ENCODE peak calls at places on chromosomes 11 and 22, in five cellular contexts. C is neuronal stem cell, W is foreskin fibroblast, E is GM23338, M is left lobe of liver. H is an unnamed sample.

GRCh38 chr11:67158241-67158640 is 39.2 kb downstream of the KDM2A start:
- DNase-seq in C (no peak), W (peak), M (no peak), E (no peak), H (no peak)

GRCh38 chr22:37230673-37231405 is 13.2 kb downstream of the RAC2 start:
- DNase-seq in E (no peak), W (peak), C (no peak), M (no peak), H (no peak)

GRCh38 chr11:119085523-119085878 is 820 bp downstream of the HMBS start:
- DNase-seq in C (no peak), M (no peak), W (peak), E (no peak), H (peak)

GRCh38 chr11:71247551-71248250 is 4.7 kb downstream of the SHANK2 start:
- DNase-seq in W (peak), M (peak), E (peak), C (no peak), H (peak)

GRCh38 chr11:27211370-27212127 is 151.5 kb downstream of the CCDC34 start:
- DNase-seq in C (no peak), M (no peak), W (no peak), E (peak), H (no peak)

GRCh38 chr11:33375236-33375635 is 118.1 kb downstream of the HIPK3 start:
- DNase-seq in W (no peak), M (no peak), E (peak), C (no peak), H (no peak)

GRCh38 chr22:48423481-48423901 is 1404.2 kb downstream of the BRD1 start:
- DNase-seq in C (no peak), W (no peak), E (no peak), M (no peak), H (no peak)

GRCh38 chr11:1928038-1928890 is 8.8 kb downstream of the TNNT3 start:
- DNase-seq in M (no peak), E (no peak), W (no peak), C (no peak), H (no peak)

GRCh38 chr11:13098890-13099289 is 89.8 kb downstream of the RASSF10 start:
- DNase-seq in W (no peak), C (no peak), E (peak), M (no peak), H (no peak)

H was measured in ecto neural progenitor cell.